ENCODE peak calls at places on chromosomes 6 and 20, in four cellular contexts. J is psoas muscle, A is heart right ventricle, E is occipital lobe. S is an unnamed sample.

GRCh38 chr6:22399693-22400092 is 102.9 kb upstream of the PRL start:
- DNase-seq in J (no peak), A (no peak), E (no peak), S (no peak)

GRCh38 chr6:111013144-111013905 is 31.5 kb downstream of the RPF2 start:
- DNase-seq in J (no peak), A (no peak), E (no peak), S (no peak)

GRCh38 chr6:106574729-106575458 is 54.4 kb downstream of the RTN4IP1 start:
- DNase-seq in J (peak; percentile 39), A (no peak), E (peak; percentile 40), S (no peak)

GRCh38 chr20:48744515-48744914 is 83.3 kb downstream of the PREX1 start:
- DNase-seq in J (no peak), A (no peak), E (no peak), S (no peak)

GRCh38 chr6:11732036-11732545 is 46.5 kb downstream of the ADTRP start:
- DNase-seq in J (peak; percentile 75), A (peak; percentile 38), E (no peak), S (peak; percentile 51)

GRCh38 chr6:111565316-111566221 is 40.1 kb downstream of the TRAF3IP2 start:
- DNase-seq in J (no peak), A (no peak), E (no peak), S (no peak)

GRCh38 chr6:33314515-33314942 is 651 bp upstream of the TAPBP start:
- DNase-seq in J (peak; percentile 62), A (peak; percentile 55), E (peak; percentile 66), S (peak; percentile 70)

GRCh38 chr6:143822584-143823024 is 20.5 kb upstream of the LTV1 start:
- DNase-seq in J (no peak), A (no peak), E (no peak), S (no peak)

GRCh38 chr20:25600632-25601031 is 15.3 kb upstream of the NINL start:
- DNase-seq in J (no peak), A (no peak), E (no peak), S (no peak)

GRCh38 chr6:90028080-90028778 is 134.0 kb downstream of the GJA10 start:
- DNase-seq in J (no peak), A (no peak), E (no peak), S (no peak)

GRCh38 chr6:127637830-127638229 is 60.9 kb downstream of the C6orf58 start:
- DNase-seq in J (no peak), A (no peak), E (no peak), S (no peak)

GRCh38 chr20:31475472-31476312 is 604 bp downstream of the REM1 start:
- DNase-seq in J (no peak), A (no peak), E (no peak), S (no peak)

GRCh38 chr20:20593447-20594170 is 118.8 kb downstream of the RALGAPA2 start:
- DNase-seq in J (no peak), A (no peak), E (peak; percentile 44), S (peak; percentile 16)

GRCh38 chr20:32626859-32627636 is 41.9 kb upstream of the NOL4L start:
- DNase-seq in J (no peak), A (no peak), E (peak; percentile 49), S (peak; percentile 32)

GRCh38 chr6:16129623-16130243 is 847 bp downstream of the MYLIP start:
- DNase-seq in J (peak; percentile 23), A (no peak), E (no peak), S (peak; percentile 44)

GRCh38 chr20:10113746-10114145 is 79.0 kb downstream of the ANKEF1 start:
- DNase-seq in J (no peak), A (no peak), E (no peak), S (no peak)

GRCh38 chr20:44209691-44210421 is 715 bp downstream of the OSER1 start:
- DNase-seq in J (peak; percentile 28), A (no peak), E (no peak), S (no peak)

GRCh38 chr6:35096129-35096852 is 44.8 kb downstream of the TCP11 start:
- DNase-seq in J (no peak), A (no peak), E (no peak), S (no peak)

GRCh38 chr6:151137441-151137984 is 102.3 kb upstream of the AKAP12 start:
- DNase-seq in J (no peak), A (no peak), E (no peak), S (no peak)

GRCh38 chr20:39813190-39813829 is 851.2 kb downstream of the DHX35 start:
- DNase-seq in J (no peak), A (no peak), E (peak; percentile 18), S (no peak)

GRCh38 chr6:3516094-3516493 is 59.2 kb upstream of the SLC22A23 start:
- DNase-seq in J (no peak), A (no peak), E (no peak), S (no peak)

S was measured in left colon.